ENCODE peak calls at places on chromosomes 3 and 15, in four cellular contexts. Z, X, B and F are unnamed samples.

GRCh38 chr3:168134931-168135330 is 39.2 kb upstream of the GOLIM4 start:
- DNase-seq in Z (no peak), X (peak; percentile 3), B (no peak), F (peak; percentile 20)

GRCh38 chr3:127454051-127454450 is 136.5 kb downstream of the TPRA1 start:
- DNase-seq in Z (no peak), X (no peak), B (no peak), F (no peak)

GRCh38 chr3:4797201-4797600 is 182.0 kb upstream of the BHLHE40 start:
- DNase-seq in Z (no peak), X (no peak), B (no peak), F (no peak)

GRCh38 chr15:58919232-58919631 is 14.2 kb downstream of the SLTM start:
- DNase-seq in Z (no peak), X (no peak), B (no peak), F (no peak)

GRCh38 chr3:78870484-78870883 is 897.3 kb downstream of the ROBO1 start:
- DNase-seq in Z (no peak), X (no peak), B (no peak), F (no peak)

GRCh38 chr15:74620636-74621545 is 5.3 kb downstream of the CLK3 start:
- DNase-seq in Z (peak; percentile 89), X (peak; percentile 64), B (peak; percentile 84), F (peak; percentile 73)

GRCh38 chr3:117399311-117400068 is 689.9 kb downstream of the TUSC7 start:
- DNase-seq in Z (no peak), X (peak; percentile 82), B (peak; percentile 62), F (no peak)

GRCh38 chr3:169334994-169335393 is 328.5 kb downstream of the MECOM start:
- DNase-seq in Z (no peak), X (peak; percentile 18), B (no peak), F (no peak)

GRCh38 chr15:93359037-93359779 is 270.2 kb upstream of the RGMA start:
- DNase-seq in Z (no peak), X (no peak), B (no peak), F (no peak)

GRCh38 chr3:37154668-37155319 is 19.6 kb downstream of the LRRFIP2 start:
- DNase-seq in Z (no peak), X (no peak), B (no peak), F (no peak)

GRCh38 chr3:195899701-195900425 is 8.5 kb downstream of the TNK2 start:
- DNase-seq in Z (peak; percentile 25), X (no peak), B (no peak), F (no peak)
- H3K4me2 ChIP-seq in Z (no peak overlapping the region), X (no peak overlapping the region), B (no peak overlapping the region), F (peak overlapping the region; percentile 84)

GRCh38 chr3:142263126-142263525 is 37.7 kb upstream of the GK5 start:
- DNase-seq in Z (no peak), X (no peak), B (no peak), F (peak; percentile 71)

DNA sequence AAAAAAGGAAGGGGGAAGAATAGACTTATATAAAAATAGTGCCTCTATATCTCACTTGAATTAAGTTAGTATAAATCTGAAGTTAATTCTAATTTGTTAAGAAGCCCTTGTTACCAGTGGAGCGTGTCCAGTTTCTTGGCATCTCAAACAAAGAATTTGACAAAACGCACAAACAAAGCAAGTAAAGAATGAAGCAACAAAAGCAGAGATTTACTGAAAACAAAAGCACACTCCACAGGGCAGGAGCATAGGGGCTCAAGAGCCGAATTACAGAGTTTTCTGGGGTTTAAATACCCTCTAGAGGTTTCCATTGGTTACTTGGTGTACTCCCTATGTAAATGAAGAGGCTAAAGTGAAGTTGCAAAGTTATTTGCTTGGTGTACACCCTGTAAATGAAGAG is 34.0 kb upstream of the GK5 start:
- DNase-seq in Z (no peak), X (no peak), B (peak; percentile 90), F (no peak)
- H2AFZ ChIP-seq in Z (peak overlapping the region; percentile 41), X (no peak overlapping the region), B (no peak overlapping the region), F (no peak overlapping the region)

GRCh38 chr3:99562990-99563607 is 75.3 kb upstream of the COL8A1 start:
- DNase-seq in Z (no peak), X (peak; percentile 66), B (no peak), F (peak; percentile 22)
- H3K4me2 ChIP-seq in Z (no peak overlapping the region), X (peak overlapping the region; percentile 5), B (no peak overlapping the region), F (no peak overlapping the region)

GRCh38 chr3:12253521-12253920 is 35.3 kb upstream of the PPARG start:
- DNase-seq in Z (no peak), X (peak; percentile 44), B (no peak), F (no peak)
- H2AFZ ChIP-seq in Z (no peak overlapping the region), X (peak overlapping the region; percentile 75), B (no peak overlapping the region), F (no peak overlapping the region)

DNA sequence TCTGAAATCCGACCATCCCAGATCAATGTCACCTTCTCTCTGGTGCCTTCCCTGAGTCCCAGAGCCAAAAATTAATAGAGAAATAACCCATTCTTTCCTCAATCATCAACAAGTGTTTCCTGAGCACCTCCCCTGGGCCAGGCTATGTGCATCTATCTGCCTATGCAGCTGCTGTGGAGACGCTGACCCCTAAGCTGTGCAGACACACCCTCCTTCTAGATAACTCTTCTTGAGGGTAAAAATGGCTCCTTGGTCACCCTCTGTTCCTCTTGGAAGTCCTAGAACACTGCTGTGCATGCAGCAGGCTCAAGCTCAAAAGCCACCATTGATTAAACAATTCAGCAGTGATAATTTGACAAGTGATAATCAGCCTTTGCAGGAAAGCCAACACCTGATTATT is 18.4 kb downstream of the CA12 start:
- DNase-seq in Z (no peak), X (no peak), B (no peak), F (no peak)
- H3K4me2 ChIP-seq in Z (peak overlapping the region; percentile 3), X (no peak overlapping the region), B (no peak overlapping the region), F (no peak overlapping the region)

DNA sequence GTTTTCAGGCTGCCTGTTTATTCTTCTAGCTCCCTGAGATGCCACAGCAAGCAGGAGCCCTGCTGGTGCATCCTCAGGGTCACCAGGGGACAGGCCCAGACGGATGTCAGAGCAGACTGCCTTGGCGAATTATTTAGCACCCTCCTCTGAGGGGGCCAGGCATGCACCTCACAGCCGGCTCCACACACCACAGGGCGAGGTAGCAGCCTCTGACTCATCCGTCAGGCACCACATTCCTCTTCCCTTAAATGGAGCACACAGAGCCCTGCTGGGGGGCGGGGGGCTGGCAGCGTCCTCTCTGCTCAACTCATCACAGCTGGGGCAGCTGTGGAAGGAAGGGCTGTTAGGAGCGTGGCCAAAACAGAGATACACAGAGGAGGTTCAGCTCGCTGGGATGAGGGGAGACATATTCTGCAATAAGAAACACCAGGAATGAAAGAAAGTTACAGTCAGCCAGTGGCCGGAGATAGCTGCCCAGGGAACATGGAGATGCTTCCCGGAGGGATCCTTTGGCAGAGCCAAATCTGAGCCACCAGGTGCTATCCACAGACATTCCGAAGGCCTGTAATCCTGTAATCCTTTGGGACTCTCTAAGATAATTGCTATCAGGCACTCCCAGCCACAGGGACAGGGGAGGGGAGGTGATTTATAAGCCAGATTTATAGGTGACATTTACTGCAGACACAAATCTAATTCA is 13.9 kb upstream of the PRICKLE2 start:
- DNase-seq in Z (peak; percentile 24), X (peak; percentile 97), B (peak; percentile 77), F (peak; percentile 83)
- H2AFZ ChIP-seq in Z (no peak overlapping the region), X (peak overlapping the region; percentile 76), B (no peak overlapping the region), F (peak overlapping the region; percentile 28)

DNA sequence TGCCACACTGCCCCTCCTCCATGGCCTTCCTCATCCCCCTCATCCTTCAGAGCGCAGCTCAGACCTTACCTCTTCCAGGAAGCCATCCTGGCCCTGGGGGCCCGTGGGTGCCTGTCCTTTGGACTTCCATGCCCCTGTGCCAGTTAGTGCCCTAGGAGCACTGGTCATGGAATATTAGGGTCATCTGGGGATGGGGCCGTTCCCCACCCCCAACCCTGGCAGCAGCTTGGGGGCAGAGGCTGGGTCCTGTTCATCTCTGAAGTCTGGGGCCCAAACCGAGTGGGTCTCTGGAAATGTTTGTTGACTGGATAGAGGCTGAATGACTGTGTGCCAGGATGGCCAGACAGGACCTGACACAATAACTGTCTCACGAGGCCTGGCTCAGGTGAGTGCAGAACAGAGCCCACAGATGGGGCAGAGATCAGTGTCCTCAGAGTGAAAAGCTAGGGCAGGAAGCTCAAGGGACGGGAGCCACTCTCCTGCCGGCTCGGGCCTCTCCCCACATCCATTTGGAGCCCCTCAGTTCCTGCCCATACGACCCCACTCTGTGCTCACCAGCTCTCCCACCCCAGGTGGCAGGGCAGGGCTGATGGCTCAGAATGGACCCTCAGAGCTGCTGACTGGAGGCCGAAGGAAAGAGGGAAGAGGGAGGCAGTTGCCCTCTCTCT is 62.5 kb downstream of the TLE3 start:
- DNase-seq in Z (no peak), X (no peak), B (no peak), F (no peak)
- H3K4me2 ChIP-seq in Z (no peak overlapping the region), X (no peak overlapping the region), B (no peak overlapping the region), F (no peak overlapping the region)

DNA sequence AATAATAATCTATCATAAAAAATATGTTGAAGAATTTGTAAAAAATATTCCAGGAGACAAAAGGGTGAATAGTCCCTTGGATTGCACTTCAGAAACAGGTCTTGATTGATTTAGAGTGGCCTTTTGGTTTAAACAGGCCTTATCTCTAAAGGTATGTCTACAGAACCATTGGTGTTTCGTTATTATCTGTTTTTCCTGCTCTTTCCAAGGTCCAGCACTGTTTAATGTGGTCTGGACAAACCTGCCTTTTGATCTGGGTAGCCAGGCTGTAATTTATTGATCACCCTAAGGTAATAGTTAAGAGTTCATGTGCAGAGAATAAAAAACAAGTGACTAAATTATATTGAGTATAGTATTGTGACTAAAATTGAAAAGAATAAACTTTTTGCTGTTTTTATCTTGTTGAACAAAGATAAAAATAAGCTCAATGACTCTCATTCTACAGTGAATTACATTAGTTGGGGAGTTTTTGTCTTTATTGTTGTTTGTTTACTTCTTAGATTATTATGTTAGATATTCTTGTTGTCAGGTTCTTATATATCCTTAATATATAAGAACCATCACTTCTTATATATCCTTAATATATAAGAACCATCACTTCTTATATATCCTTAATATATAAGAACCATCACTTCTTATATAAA is 25.1 kb downstream of the SLC2A2 start:
- DNase-seq in Z (no peak), X (no peak), B (no peak), F (no peak)
- H2AFZ ChIP-seq in Z (peak overlapping the region; percentile 42), X (no peak overlapping the region), B (no peak overlapping the region), F (no peak overlapping the region)

DNA sequence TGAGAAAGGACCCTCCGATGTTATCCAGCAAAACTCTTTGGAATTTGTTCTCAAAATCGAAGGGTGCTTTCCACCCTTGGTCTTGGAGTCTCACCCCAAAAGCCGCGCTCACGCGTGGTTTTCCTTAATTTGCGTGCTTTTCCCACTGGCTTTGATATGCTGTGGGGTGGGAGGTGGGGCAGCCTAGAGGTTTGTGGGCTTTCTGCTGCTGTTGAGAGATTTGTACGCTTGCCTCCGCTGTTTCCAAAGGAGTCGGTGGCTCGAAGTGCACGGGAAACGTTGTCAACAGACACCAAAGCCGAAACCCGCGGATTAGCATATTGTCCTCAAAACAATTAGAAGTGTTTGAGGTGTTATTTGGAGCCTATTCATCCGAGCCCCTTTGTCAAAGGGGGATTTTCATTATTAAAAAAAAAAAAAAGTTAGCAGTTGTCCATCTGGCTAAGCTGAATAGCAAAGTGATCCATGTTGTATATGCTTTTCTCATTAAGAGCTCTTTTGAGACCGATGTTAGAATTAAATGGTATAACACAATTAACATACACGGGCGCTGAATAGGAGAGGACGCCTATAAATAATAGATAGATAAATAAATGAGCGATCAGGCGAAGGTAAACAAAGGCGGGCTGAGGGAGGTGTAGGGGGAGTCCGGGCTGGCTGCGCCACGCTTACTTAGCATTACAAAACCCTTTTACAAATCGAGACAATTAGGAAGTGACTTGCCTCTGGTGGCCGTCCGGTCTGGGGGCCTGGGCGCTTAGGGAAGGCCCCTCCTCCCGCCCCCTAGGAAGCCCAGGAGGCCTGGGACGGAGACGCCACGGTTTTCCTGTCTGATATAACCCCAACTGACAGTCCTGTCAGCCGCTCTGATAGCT is 3.3 kb downstream of the SOX14 start:
- DNase-seq in Z (peak; percentile 40), X (no peak), B (peak; percentile 93), F (no peak)
- H3K4me2 ChIP-seq in Z (peak overlapping the region; percentile 57), X (no peak overlapping the region), B (peak overlapping the region; percentile 78), F (peak overlapping the region; percentile 73)